ENCODE peak calls at places on chromosomes 12 and 14, in ten cellular contexts. U, T, L, R, Q, F, C, I, O and N are unnamed samples.

GRCh38 chr14:101358320-101358569 is 203.1 kb upstream of the DIO3 start:
- DNase-seq in L (peak), C (no peak), Q (no peak), T (no peak), U (no peak), F (no peak), I (no peak), O (no peak), R (no peak), N (no peak)

GRCh38 chr14:60092516-60092915 is 793 bp downstream of the PCNX4 start:
- DNase-seq in I (peak), Q (no peak), R (no peak), F (no peak), O (no peak), C (peak), T (no peak), U (no peak), L (no peak), N (peak)

GRCh38 chr12:105783983-105784947 is 354.5 kb downstream of the NUAK1 start:
- DNase-seq in L (no peak), F (no peak), C (no peak), Q (no peak), I (no peak), U (no peak), T (no peak), O (no peak), R (no peak), N (no peak)

GRCh38 chr12:119784673-119785072 is 92.4 kb downstream of the CIT start:
- DNase-seq in C (no peak), L (no peak), R (no peak), I (no peak), O (no peak), Q (no peak), T (no peak), F (no peak), U (no peak), N (no peak)

GRCh38 chr12:25322918-25323773 is 72.4 kb upstream of the KRAS start:
- DNase-seq in C (no peak), F (no peak), R (no peak), U (no peak), I (no peak), T (no peak), O (no peak), L (no peak), Q (no peak), N (no peak)

GRCh38 chr14:92121207-92121669 is 268 bp downstream of the NDUFB1 start:
- DNase-seq in I (no peak), C (peak), R (no peak), T (no peak), Q (no peak), O (peak), L (peak), F (no peak), U (no peak), N (no peak)

GRCh38 chr14:86858043-86858442 is 1134.9 kb downstream of the GALC start:
- DNase-seq in F (no peak), L (no peak), C (no peak), O (no peak), U (no peak), Q (peak), R (no peak), T (no peak), I (no peak), N (no peak)

GRCh38 chr12:114744696-114745095 is 60.7 kb upstream of the TBX3 start:
- DNase-seq in R (no peak), F (no peak), C (no peak), U (no peak), L (peak), O (no peak), T (no peak), Q (no peak), I (no peak), N (no peak)

GRCh38 chr12:96985515-96986362 is 78.7 kb downstream of the NEDD1 start:
- DNase-seq in L (no peak), I (peak), R (peak), O (no peak), F (peak), C (no peak), Q (no peak), T (peak), U (peak), N (no peak)

GRCh38 chr12:105083551-105084105 is 630 bp downstream of the ALDH1L2 start:
- DNase-seq in O (peak), R (no peak), L (peak), I (peak), Q (peak), T (peak), U (no peak), F (no peak), C (no peak), N (no peak)

GRCh38 chr12:74254784-74255183 is 282.9 kb upstream of the ATXN7L3B start:
- DNase-seq in R (no peak), Q (no peak), U (no peak), I (no peak), L (no peak), F (no peak), C (no peak), T (no peak), O (no peak), N (no peak)

GRCh38 chr12:24820872-24821271 is 128.0 kb downstream of the BCAT1 start:
- DNase-seq in T (no peak), R (no peak), U (no peak), O (no peak), L (no peak), F (no peak), Q (peak), C (no peak), I (no peak), N (no peak)

GRCh38 chr12:43338848-43339526 is 213.0 kb downstream of the ADAMTS20 start:
- DNase-seq in U (no peak), I (peak), R (no peak), Q (peak), O (no peak), F (no peak), L (no peak), T (no peak), C (peak), N (peak)

GRCh38 chr14:56125772-56126411 is 7.7 kb downstream of the PELI2 start:
- DNase-seq in F (no peak), Q (no peak), R (no peak), C (no peak), L (no peak), O (no peak), I (no peak), U (no peak), T (no peak), N (no peak)

GRCh38 chr14:106694638-106695393 is 1168.4 kb downstream of the TMEM121 start:
- DNase-seq in O (peak), T (no peak), C (no peak), L (no peak), F (peak), U (peak), Q (no peak), R (peak), I (no peak), N (no peak)

GRCh38 chr14:90971687-90972086 is 88.8 kb downstream of the RPS6KA5 start:
- DNase-seq in I (no peak), T (no peak), C (no peak), O (no peak), U (no peak), Q (no peak), F (no peak), L (no peak), R (no peak), N (no peak)

GRCh38 chr14:61630399-61630798 is 64.9 kb upstream of the HIF1A start:
- DNase-seq in Q (no peak), F (no peak), U (no peak), O (no peak), I (no peak), T (no peak), L (no peak), C (no peak), R (no peak), N (no peak)

GRCh38 chr14:104967414-104968152 is 10.6 kb downstream of the AHNAK2 start:
- DNase-seq in C (no peak), L (peak), U (no peak), I (no peak), F (peak), Q (no peak), T (peak), O (peak), R (no peak), N (no peak)

GRCh38 chr14:90087433-90087832 is 25.6 kb downstream of the KCNK13 start:
- DNase-seq in O (no peak), L (peak), I (no peak), R (no peak), U (no peak), C (peak), Q (no peak), F (no peak), T (no peak), N (no peak)

GRCh38 chr14:64109821-64110554 is 184.2 kb downstream of the ESR2 start:
- DNase-seq in L (no peak), R (no peak), T (no peak), Q (no peak), C (no peak), U (no peak), F (no peak), O (no peak), I (no peak), N (no peak)

GRCh38 chr12:58795825-58796224 is 124.5 kb downstream of the LRIG3 start:
- DNase-seq in C (no peak), T (no peak), R (no peak), Q (no peak), I (no peak), L (no peak), O (no peak), U (no peak), F (no peak), N (no peak)

GRCh38 chr12:15757553-15758255 is 31.5 kb downstream of the EPS8 start:
- DNase-seq in R (no peak), L (no peak), F (no peak), I (peak), U (no peak), C (peak), O (no peak), Q (peak), T (no peak), N (no peak)

GRCh38 chr12:11753151-11753501 is 103.7 kb downstream of the ETV6 start:
- DNase-seq in T (no peak), U (no peak), I (no peak), L (no peak), Q (no peak), C (no peak), R (no peak), F (no peak), O (no peak), N (no peak)

GRCh38 chr12:113776536-113776935 is 189.6 kb downstream of the RBM19 start:
- DNase-seq in T (peak), C (no peak), I (no peak), L (no peak), R (no peak), F (no peak), Q (no peak), O (no peak), U (no peak), N (no peak)

GRCh38 chr12:53145383-53145782 is 35.1 kb upstream of the ZNF740 start:
- DNase-seq in R (no peak), T (no peak), L (no peak), F (no peak), U (no peak), Q (peak), I (no peak), C (peak), O (no peak), N (no peak)

GRCh38 chr12:46267618-46268348 is 1.1 kb downstream of the SLC38A1 start:
- DNase-seq in I (no peak), C (no peak), O (peak), Q (no peak), T (no peak), R (no peak), L (no peak), F (peak), U (peak), N (no peak)

GRCh38 chr14:26444745-26445144 is 153.1 kb downstream of the NOVA1 start:
- DNase-seq in I (no peak), T (no peak), L (no peak), F (no peak), U (no peak), O (no peak), C (no peak), R (no peak), Q (no peak), N (peak)

GRCh38 chr12:80484778-80485177 is 40.7 kb downstream of the PTPRQ start:
- DNase-seq in F (no peak), I (no peak), O (no peak), Q (no peak), T (no peak), C (no peak), U (no peak), L (no peak), R (no peak), N (no peak)

GRCh38 chr12:106980944-106981343 is 6.0 kb downstream of the MTERF2 start:
- DNase-seq in I (no peak), R (no peak), O (no peak), T (no peak), U (no peak), F (no peak), C (no peak), Q (no peak), L (no peak), N (no peak)

GRCh38 chr12:118544569-118544968 is 168.2 kb downstream of the SUDS3 start:
- DNase-seq in C (peak), O (no peak), L (no peak), F (no peak), I (no peak), Q (peak), R (no peak), T (no peak), U (no peak), N (no peak)

GRCh38 chr14:103546651-103547454 is 15.6 kb downstream of the BAG5 start:
- DNase-seq in T (peak), R (peak), Q (no peak), C (peak), O (peak), U (peak), L (peak), I (peak), F (peak), N (no peak)

GRCh38 chr14:74979442-74980397 is 23.0 kb upstream of the EIF2B2 start:
- DNase-seq in T (no peak), Q (peak), I (no peak), L (no peak), O (no peak), F (no peak), C (no peak), R (no peak), U (no peak), N (no peak)

GRCh38 chr12:60035835-60036234 is 440.0 kb downstream of the SLC16A7 start:
- DNase-seq in F (no peak), O (no peak), T (no peak), U (no peak), C (no peak), Q (no peak), L (no peak), I (no peak), R (no peak), N (peak)